ENCODE peak calls at places on chromosomes 11 and 22, in ten cellular contexts. N is AG10803, G is fibroblast of lung, Z is type B pancreatic cell, S is AG04449, L is mucosa of descending colon, F is nephron progenitor cell, H is sigmoid colon, V is brain microvascular endothelial cell, B is fibroblast of pulmonary artery. D is an unnamed sample.

GRCh38 chr11:102399189-102399588 is 52.2 kb downstream of the BIRC2 start:
- DNase-seq in N (no peak), G (no peak), Z (no peak), S (no peak), L (no peak), F (no peak), H (no peak), V (no peak), B (no peak), D (no peak)

GRCh38 chr22:42544686-42545085 is 9.1 kb upstream of the SERHL2 start:
- DNase-seq in N (no peak), G (peak), Z (no peak), S (no peak), L (no peak), F (no peak), H (no peak), V (peak), B (peak), D (no peak)

GRCh38 chr11:60528934-60529333 is 13.7 kb downstream of the MS4A13 start:
- DNase-seq in N (no peak), G (no peak), Z (no peak), S (no peak), L (no peak), F (no peak), H (no peak), V (no peak), B (no peak), D (no peak)

GRCh38 chr11:118383657-118384056 is 17.7 kb upstream of the ATP5MG start:
- DNase-seq in N (no peak), G (no peak), Z (no peak), S (no peak), L (no peak), F (no peak), H (no peak), V (no peak), B (no peak), D (no peak)

GRCh38 chr22:19395276-19395675 is 36.3 kb downstream of the HIRA start:
- DNase-seq in N (no peak), G (no peak), Z (no peak), S (no peak), L (no peak), F (no peak), H (no peak), V (no peak), B (no peak), D (no peak)

GRCh38 chr11:27296406-27296994 is 66.5 kb downstream of the CCDC34 start:
- DNase-seq in N (peak), G (peak), Z (no peak), S (no peak), L (no peak), F (no peak), H (no peak), V (peak), B (peak), D (peak)

GRCh38 chr11:65436412-65437032 is 13.9 kb downstream of the NEAT1 start:
- DNase-seq in N (peak), G (no peak), Z (no peak), S (no peak), L (no peak), F (no peak), H (peak), V (peak), B (peak), D (peak)

GRCh38 chr11:75288846-75289760 is 48.5 kb downstream of the TPBGL start:
- DNase-seq in N (peak), G (peak), Z (no peak), S (no peak), L (no peak), F (no peak), H (no peak), V (no peak), B (no peak), D (no peak)

GRCh38 chr22:16932577-16932976 is 75.4 kb downstream of the GAB4 start:
- DNase-seq in N (no peak), G (no peak), Z (no peak), S (no peak), L (no peak), F (no peak), H (no peak), V (no peak), B (no peak), D (peak)
- TF ChIP-seq CTCF in N (peak), G (no peak), Z (no peak), S (no peak), L (no peak), F (no peak), H (no peak), V (no peak), B (no peak), D (peak)

GRCh38 chr11:94169516-94169915 is 40.9 kb downstream of the PANX1 start:
- DNase-seq in N (no peak), G (no peak), Z (no peak), S (no peak), L (no peak), F (no peak), H (no peak), V (no peak), B (no peak), D (no peak)

GRCh38 chr11:94168882-94169281 is 40.2 kb downstream of the PANX1 start:
- DNase-seq in N (no peak), G (no peak), Z (no peak), S (no peak), L (no peak), F (no peak), H (no peak), V (no peak), B (no peak), D (no peak)

GRCh38 chr11:94170953-94171352 is 42.3 kb downstream of the PANX1 start:
- DNase-seq in N (no peak), G (no peak), Z (no peak), S (no peak), L (no peak), F (no peak), H (no peak), V (no peak), B (no peak), D (no peak)

GRCh38 chr11:94169930-94170329 is 41.3 kb downstream of the PANX1 start:
- DNase-seq in N (no peak), G (no peak), Z (no peak), S (no peak), L (no peak), F (no peak), H (no peak), V (no peak), B (no peak), D (no peak)

DNA sequence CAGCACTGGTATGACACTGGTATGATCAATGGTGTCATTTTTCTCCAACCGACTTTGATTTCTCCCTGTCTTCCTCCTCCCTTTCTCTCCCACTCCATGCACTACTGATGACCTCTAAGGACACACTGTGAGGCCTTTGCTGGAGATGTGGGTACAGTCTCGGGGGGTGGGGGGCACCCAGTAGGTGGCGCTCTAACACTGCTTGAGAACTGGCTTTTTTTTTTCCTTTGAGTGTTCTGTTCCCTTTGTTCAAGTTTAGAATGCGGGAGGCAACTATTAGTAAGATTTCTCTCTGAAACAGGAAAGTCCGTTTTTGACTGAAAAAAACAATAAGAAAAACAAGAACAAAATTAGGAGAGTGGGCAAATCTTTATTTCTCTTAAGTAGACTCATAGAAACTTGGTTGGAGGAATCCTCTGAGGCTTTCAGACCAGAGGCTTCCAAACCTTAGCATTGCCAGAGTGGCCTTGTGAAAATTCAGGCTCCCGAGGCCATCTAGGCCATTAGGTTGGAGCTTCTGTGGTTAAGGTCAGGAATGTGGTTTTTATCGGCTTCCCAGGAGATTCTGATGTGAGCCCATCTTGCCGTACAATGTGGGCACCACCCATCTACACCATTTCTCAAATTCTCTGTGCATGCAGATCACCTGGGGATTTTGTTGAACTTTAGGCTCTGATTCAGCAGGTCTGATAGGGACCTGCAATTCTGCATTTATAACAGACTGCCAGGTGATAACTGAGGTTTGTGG is 43.2 kb downstream of the PANX1 start:
- DNase-seq in N (peak), G (no peak), Z (no peak), S (no peak), L (no peak), F (peak), H (no peak), V (peak), B (peak), D (peak)
- TF ChIP-seq CTCF in N (peak), G (peak), Z (peak), S (peak), L (peak), F (peak), H (no peak), V (peak), B (peak), D (peak)

GRCh38 chr11:1749020-1749758 is 1.2 kb downstream of the IFITM10 start:
- DNase-seq in N (no peak), G (peak), Z (peak), S (no peak), L (no peak), F (peak), H (no peak), V (no peak), B (no peak), D (no peak)

GRCh38 chr11:1746516-1746931 is 3.9 kb downstream of the IFITM10 start:
- DNase-seq in N (no peak), G (no peak), Z (no peak), S (no peak), L (peak), F (no peak), H (peak), V (no peak), B (no peak), D (peak)

GRCh38 chr11:1746956-1747752 is 3.2 kb downstream of the IFITM10 start:
- DNase-seq in N (no peak), G (no peak), Z (no peak), S (no peak), L (peak), F (no peak), H (peak), V (no peak), B (no peak), D (no peak)

GRCh38 chr11:1748467-1749019 is 1.9 kb downstream of the IFITM10 start:
- DNase-seq in N (no peak), G (no peak), Z (no peak), S (no peak), L (peak), F (no peak), H (no peak), V (no peak), B (no peak), D (no peak)

GRCh38 chr11:1747753-1748466 is 2.5 kb downstream of the IFITM10 start:
- DNase-seq in N (no peak), G (no peak), Z (peak), S (no peak), L (peak), F (no peak), H (peak), V (no peak), B (no peak), D (no peak)
- TF ChIP-seq CTCF in N (no peak), G (no peak), Z (no peak), S (no peak), L (no peak), F (no peak), H (no peak), V (no peak), B (no peak), D (no peak)

GRCh38 chr11:14458377-14458776 is 41.2 kb downstream of the COPB1 start:
- DNase-seq in N (no peak), G (no peak), Z (no peak), S (no peak), L (no peak), F (no peak), H (no peak), V (no peak), B (no peak), D (no peak)

GRCh38 chr11:14451825-14452224 is 47.8 kb downstream of the COPB1 start:
- DNase-seq in N (no peak), G (no peak), Z (no peak), S (no peak), L (no peak), F (no peak), H (no peak), V (peak), B (no peak), D (no peak)

GRCh38 chr11:14455648-14456430 is 43.8 kb downstream of the COPB1 start:
- DNase-seq in N (no peak), G (no peak), Z (no peak), S (no peak), L (no peak), F (no peak), H (no peak), V (no peak), B (peak), D (no peak)

GRCh38 chr11:14460147-14460546 is 39.5 kb downstream of the COPB1 start:
- DNase-seq in N (no peak), G (no peak), Z (no peak), S (no peak), L (no peak), F (no peak), H (no peak), V (no peak), B (no peak), D (no peak)

DNA sequence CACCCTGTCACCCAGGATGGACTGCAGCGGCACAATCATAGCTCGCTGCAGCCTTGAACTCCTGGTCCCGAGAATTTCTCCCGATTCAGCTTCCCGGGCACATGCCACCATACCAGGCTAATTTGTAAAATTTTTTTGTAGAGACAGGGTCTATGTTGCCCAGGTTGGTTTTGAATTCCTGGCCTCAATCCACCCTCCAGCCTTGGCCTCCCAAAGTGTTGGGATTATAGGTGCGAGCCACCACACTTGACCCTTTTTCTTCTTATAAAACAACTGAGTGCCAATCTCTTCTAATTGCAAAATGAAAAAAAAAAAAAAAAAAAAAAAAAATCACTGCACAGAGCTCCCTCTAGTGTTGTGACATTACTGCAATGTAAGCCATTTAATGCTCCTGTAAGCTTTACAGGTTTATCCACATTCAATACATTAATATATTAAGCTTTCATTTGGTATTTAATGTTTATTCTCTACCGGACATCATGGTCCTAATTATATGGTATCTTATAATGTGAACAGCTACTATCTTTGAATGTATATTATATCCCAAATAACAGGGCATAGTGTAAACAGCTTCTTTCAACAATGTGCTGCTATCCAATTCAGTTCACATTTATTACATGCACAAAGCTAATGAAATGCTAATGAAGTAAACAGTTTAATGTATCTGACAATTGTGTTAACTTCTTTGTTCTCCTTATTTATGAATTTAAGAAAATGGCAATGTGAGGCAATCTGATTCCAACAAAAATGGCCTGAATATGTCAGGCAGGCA is 44.6 kb downstream of the COPB1 start:
- DNase-seq in N (peak), G (no peak), Z (no peak), S (no peak), L (no peak), F (no peak), H (no peak), V (no peak), B (peak), D (peak)
- TF ChIP-seq CTCF in N (peak), G (peak), Z (peak), S (peak), L (no peak), F (peak), H (peak), V (peak), B (peak), D (peak)